ENCODE peak calls at places on chromosome 3, in six cellular contexts. O, G, Q, J, E and R are unnamed samples.

GRCh38 chr3:176167272-176167671 is 1030.0 kb downstream of the TBL1XR1 start:
- DNase-seq in E (no peak), Q (no peak), G (no peak), J (no peak), O (no peak), R (no peak)

GRCh38 chr3:130963878-130964277 is 62.7 kb downstream of the ASTE1 start:
- DNase-seq in G (peak), J (peak), E (peak), Q (peak), O (no peak), R (peak)

GRCh38 chr3:187624588-187624987 is 45.6 kb downstream of the SST start:
- DNase-seq in Q (no peak), E (peak), O (no peak), G (no peak), J (no peak), R (peak)

GRCh38 chr3:118628704-118629341 is 405.8 kb downstream of the IGSF11 start:
- DNase-seq in G (peak), O (no peak), E (peak), Q (peak), J (peak), R (peak)

GRCh38 chr3:178063475-178063874 is 472.8 kb upstream of the KCNMB2 start:
- DNase-seq in E (peak), Q (no peak), G (no peak), O (no peak), J (no peak), R (peak)

GRCh38 chr3:189515916-189516531 is 115.2 kb upstream of the TP63 start:
- DNase-seq in O (no peak), J (no peak), G (no peak), Q (no peak), E (no peak), R (peak)

GRCh38 chr3:152937234-152937633 is 102.3 kb downstream of the P2RY1 start:
- DNase-seq in O (no peak), Q (no peak), E (no peak), G (peak), J (no peak), R (peak)

GRCh38 chr3:54733079-54733478 is 194.8 kb downstream of the LRTM1 start:
- DNase-seq in O (no peak), G (peak), J (no peak), E (no peak), Q (no peak), R (no peak)